ENCODE peak calls at places on chromosomes 2 and 18, in four cellular contexts. F is GM23248, D is mammary epithelial cell, W is HCT116. X is an unnamed sample.
A peak's percentile ranks its signal among the peaks of the same experiment; 100 is the strongest.

GRCh38 chr2:85236107-85236506 is 91.7 kb downstream of the TGOLN2 start:
- DNase-seq in W (no peak), F (no peak), D (no peak), X (no peak)

GRCh38 chr2:234494361-234495075 is 2.4 kb downstream of the ARL4C start:
- DNase-seq in D (peak; percentile 59), F (peak; percentile 36), W (no peak), X (peak; percentile 58)

GRCh38 chr2:112839407-112840067 is 3.0 kb upstream of the IL1B start:
- DNase-seq in F (peak; percentile 24), W (no peak), D (no peak), X (no peak)

GRCh38 chr2:88933980-88934379 is 242.5 kb downstream of the RPIA start:
- DNase-seq in F (no peak), W (no peak), D (peak; percentile 9), X (peak; percentile 66)

GRCh38 chr2:118310878-118311442 is 222.7 kb downstream of the INSIG2 start:
- DNase-seq in D (no peak), W (no peak), F (peak; percentile 59), X (peak; percentile 91)

GRCh38 chr2:3126686-3127278 is 250.8 kb downstream of the EIPR1 start:
- DNase-seq in F (no peak), W (no peak), D (no peak), X (no peak)

GRCh38 chr18:55477537-55478300 is 110.3 kb downstream of the TCF4 start:
- DNase-seq in F (peak; percentile 82), D (peak; percentile 65), W (no peak), X (no peak)

GRCh38 chr18:76399613-76400391 is 95.2 kb downstream of the ZNF516 start:
- DNase-seq in F (no peak), W (no peak), D (no peak), X (no peak)

GRCh38 chr2:31335921-31336570 is 78.5 kb downstream of the XDH start:
- DNase-seq in F (peak; percentile 83), D (no peak), W (no peak), X (no peak)

GRCh38 chr2:30332791-30333453 is 101.6 kb downstream of the LBH start:
- DNase-seq in F (no peak), W (no peak), D (no peak), X (no peak)

GRCh38 chr2:51258301-51258700 is 226.4 kb upstream of the NRXN1 start:
- DNase-seq in D (no peak), W (no peak), F (no peak), X (no peak)

GRCh38 chr18:23585007-23585871 is 1.1 kb downstream of the NPC1 start:
- DNase-seq in D (peak; percentile 82), F (peak; percentile 61), W (no peak), X (peak; percentile 42)

GRCh38 chr2:150023044-150023443 is 435.5 kb upstream of the MMADHC start:
- DNase-seq in W (no peak), F (no peak), D (no peak), X (no peak)

GRCh38 chr2:190578158-190579057 is 43.9 kb upstream of the NEMP2 start:
- DNase-seq in F (peak; percentile 31), D (peak; percentile 81), W (peak; percentile 24), X (no peak)

GRCh38 chr2:68689553-68690537 is 44.8 kb upstream of the ARHGAP25 start:
- DNase-seq in F (no peak), D (no peak), W (no peak), X (no peak)

GRCh38 chr2:151664520-151664919 is 69.8 kb downstream of the NEB start:
- DNase-seq in F (no peak), D (no peak), W (no peak), X (no peak)

GRCh38 chr2:220181158-220181557 is 553.7 kb downstream of the SLC4A3 start:
- DNase-seq in D (no peak), W (no peak), F (peak; percentile 66), X (no peak)

GRCh38 chr2:237115870-237116269 is 30.2 kb downstream of the COPS8 start:
- DNase-seq in D (no peak), W (no peak), F (no peak), X (no peak)

GRCh38 chr18:4106407-4107033 is 348.6 kb downstream of the DLGAP1 start:
- DNase-seq in F (peak; percentile 69), D (peak; percentile 35), W (peak; percentile 42), X (peak; percentile 89)

GRCh38 chr2:130762910-130763385 is 7.6 kb downstream of the AMER3 start:
- DNase-seq in W (no peak), F (no peak), D (no peak), X (no peak)

GRCh38 chr2:234679766-234680687 is 183.1 kb upstream of the ARL4C start:
- DNase-seq in D (peak; percentile 63), F (peak; percentile 91), W (peak; percentile 90), X (no peak)

GRCh38 chr2:60499651-60500300 is 53.7 kb downstream of the BCL11A start:
- DNase-seq in F (no peak), W (no peak), D (peak; percentile 75), X (no peak)

GRCh38 chr2:33505966-33506365 is 29.5 kb downstream of the RASGRP3 start:
- DNase-seq in D (peak; percentile 79), F (no peak), W (no peak), X (no peak)

GRCh38 chr18:11696451-11696850 is 7.4 kb downstream of the GNAL start:
- DNase-seq in D (no peak), W (no peak), F (no peak), X (no peak)

GRCh38 chr2:27495840-27496356 is 741 bp upstream of the GCKR start:
- DNase-seq in F (no peak), W (no peak), D (no peak), X (no peak)

GRCh38 chr2:27497288-27497627 is 619 bp downstream of the GCKR start:
- DNase-seq in D (no peak), F (no peak), W (no peak), X (no peak)

GRCh38 chr2:27494284-27494943 is 586 bp downstream of the FNDC4 start:
- DNase-seq in F (peak; percentile 64), W (no peak), D (peak; percentile 4), X (peak; percentile 55)

GRCh38 chr2:27494944-27495554 is at the start of gene FNDC4:
- DNase-seq in F (peak; percentile 69), W (no peak), D (no peak), X (peak; percentile 76)

DNA sequence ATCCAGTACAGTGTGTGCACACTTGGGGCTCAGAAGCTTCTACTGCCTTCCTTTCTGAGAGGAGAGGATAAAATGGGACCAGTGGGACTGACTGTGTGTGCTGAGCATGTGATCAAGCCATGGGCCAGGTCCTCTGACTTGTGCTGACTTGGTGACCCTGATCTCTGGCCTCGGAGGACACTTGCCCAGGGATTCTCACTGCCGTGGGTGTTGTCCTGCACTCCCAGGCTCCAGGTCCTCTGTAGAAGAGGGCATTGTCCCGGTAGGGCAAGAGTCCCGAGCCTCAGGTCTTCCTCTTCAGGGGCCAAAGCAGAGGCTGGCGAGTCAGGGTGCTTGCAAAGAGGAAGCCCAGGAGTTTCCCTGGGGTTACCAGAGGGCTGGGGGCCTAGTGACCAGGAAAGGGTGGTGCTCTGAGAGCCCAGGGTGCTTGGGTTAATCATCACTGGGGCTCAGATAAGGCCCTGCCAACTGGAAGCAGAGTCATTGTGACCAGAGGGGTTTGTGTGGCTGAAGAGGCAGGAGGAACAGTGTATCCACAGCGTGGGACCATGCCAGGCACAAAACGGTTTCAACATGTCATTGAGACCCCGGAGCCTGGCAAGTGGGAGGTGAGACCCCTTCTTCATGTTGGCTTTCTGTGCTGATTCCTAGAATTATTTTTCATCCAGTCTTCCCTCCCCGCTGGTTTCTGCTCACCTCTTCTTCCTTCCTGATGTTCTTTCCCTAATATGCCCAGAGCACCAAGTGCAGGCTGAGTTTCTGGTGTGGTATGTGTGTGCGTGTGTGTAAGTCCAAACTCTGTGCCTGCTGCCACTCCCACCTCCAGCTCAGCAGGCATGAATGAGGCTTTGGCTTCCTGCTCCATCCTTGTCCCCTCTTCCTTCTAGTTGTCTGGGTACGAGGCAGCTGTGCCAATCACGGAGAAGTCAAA is at the start of gene GCKR:
- DNase-seq in F (peak; percentile 77), D (peak; percentile 43), W (no peak), X (no peak)
- H3K27me3 ChIP-seq in F (no peaks in the 10 kb centered on the region), D (no peaks in the 10 kb centered on the region), W (peaks cover 8% of the 10 kb centered on the region), X (peaks cover 31% of the 10 kb centered on the region)

DNA sequence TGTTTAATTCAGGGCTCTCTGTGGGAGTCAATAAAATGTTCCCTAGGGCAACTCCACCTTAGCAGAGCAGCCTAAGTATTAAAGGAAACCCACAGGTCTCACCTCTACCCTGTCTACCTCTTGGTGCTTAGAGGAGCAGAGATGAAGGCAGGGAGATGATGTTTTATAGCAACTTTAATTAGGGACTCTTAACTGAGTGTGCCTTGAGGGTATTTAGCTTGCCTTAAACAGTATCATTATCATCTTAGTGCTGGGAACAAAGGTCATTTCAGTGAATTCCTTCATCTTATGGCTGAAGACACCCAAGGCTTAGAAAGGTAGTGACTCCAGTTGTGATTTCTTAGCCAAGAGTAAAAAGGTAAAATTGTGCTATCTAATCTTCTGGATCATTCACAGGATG is 26.7 kb downstream of the VIL1 start:
- DNase-seq in W (no peak), F (no peak), D (no peak), X (no peak)
- H3K4me2 ChIP-seq in W (no peak overlapping the region), F (no peak overlapping the region), D (no peak overlapping the region), X (no peak overlapping the region)

GRCh38 chr2:95344656-95345055 is 47.5 kb downstream of the KCNIP3 start:
- DNase-seq in W (no peak), D (no peak), F (no peak), X (no peak)

GRCh38 chr2:95343429-95344207 is 46.5 kb downstream of the KCNIP3 start:
- DNase-seq in F (no peak), D (peak; percentile 73), W (no peak), X (no peak)

GRCh38 chr2:95345066-95345414 is 47.9 kb downstream of the KCNIP3 start:
- DNase-seq in W (no peak), D (no peak), F (no peak), X (no peak)

GRCh38 chr2:95344208-95344570 is 47.0 kb downstream of the KCNIP3 start:
- DNase-seq in D (no peak), W (no peak), F (no peak), X (no peak)

GRCh38 chr2:95342556-95343320 is 45.6 kb downstream of the KCNIP3 start:
- DNase-seq in W (no peak), D (no peak), F (no peak), X (no peak)
- H3K27me3 ChIP-seq in W (no peaks in the 10 kb centered on the region), D (no peaks in the 10 kb centered on the region), F (no peaks in the 10 kb centered on the region), X (peaks cover 50% of the 10 kb centered on the region)

GRCh38 chr2:158931577-158931976 is 36.9 kb upstream of the TANC1 start:
- DNase-seq in W (no peak), F (peak; percentile 79), D (peak; percentile 62), X (no peak)
- H3K4me2 ChIP-seq in W (no peak overlapping the region), F (peak overlapping the region; percentile 0), D (no peak overlapping the region), X (no peak overlapping the region)

GRCh38 chr18:32177530-32177929 is 12.3 kb upstream of the MEP1B start:
- DNase-seq in F (no peak), D (peak; percentile 36), W (no peak), X (no peak)
- H3K27me3 ChIP-seq in F (no peaks in the 10 kb centered on the region), D (no peaks in the 10 kb centered on the region), W (no peaks in the 10 kb centered on the region), X (no peaks in the 10 kb centered on the region)

GRCh38 chr2:16552202-16552601 is 113.4 kb downstream of the CYRIA start:
- DNase-seq in W (no peak), D (no peak), F (no peak), X (no peak)
- H3K4me2 ChIP-seq in W (no peak overlapping the region), D (no peak overlapping the region), F (no peak overlapping the region), X (no peak overlapping the region)

GRCh38 chr2:199465390-199465789 is 7.7 kb upstream of the SATB2 start:
- DNase-seq in D (no peak), F (no peak), W (no peak), X (no peak)
- H3K27me3 ChIP-seq in D (peaks cover 72% of the 10 kb centered on the region), F (peaks cover 11% of the 10 kb centered on the region), W (no peaks in the 10 kb centered on the region), X (peaks cover 100% of the 10 kb centered on the region)

X was measured in GM23338.